ENCODE peak calls at places on chromosomes 13 and 19, in eight cellular contexts. S is effector memory CD4-positive, alpha-beta T cell; H is ascending aorta; N is cardiac muscle cell; U is thoracic aorta; K is right lobe of liver; A is tibial nerve; I is hepatocyte. W is an unnamed sample. For H3K4me1, the result is how much of the 10 kb centered on the place peaks cover.

GRCh38 chr13:106132216-106132615 is 403.2 kb downstream of the EFNB2 start:
- DNase-seq in I (no peak), S (no peak), H (no peak), N (no peak), A (no peak), U (no peak), K (no peak), W (no peak)

GRCh38 chr13:21979156-21979819 is 308.4 kb downstream of the FGF9 start:
- DNase-seq in H (no peak), N (no peak), U (no peak), S (no peak), I (no peak), A (no peak), K (no peak), W (no peak)

GRCh38 chr19:23461120-23461519 is 65.8 kb upstream of the ZNF91 start:
- DNase-seq in S (no peak), H (no peak), A (no peak), N (no peak), K (no peak), I (no peak), U (no peak), W (no peak)

GRCh38 chr13:107157272-107157671 is 589.3 kb upstream of the ARGLU1 start:
- DNase-seq in I (no peak), N (no peak), A (no peak), S (no peak), H (no peak), U (no peak), K (no peak), W (no peak)

GRCh38 chr13:90413548-90413947 is 933.9 kb upstream of the MIR17HG start:
- DNase-seq in N (no peak), H (no peak), A (no peak), K (no peak), U (no peak), I (no peak), S (no peak), W (no peak)

GRCh38 chr13:27168870-27169525 is 2.6 kb downstream of the USP12 start:
- DNase-seq in I (peak), K (no peak), A (no peak), S (no peak), N (peak), U (no peak), H (no peak), W (no peak)

GRCh38 chr13:48653074-48654054 is at the start of gene CYSLTR2:
- DNase-seq in S (peak), K (no peak), I (peak), H (no peak), A (no peak), N (peak), U (no peak), W (peak)

GRCh38 chr19:12867120-12868099 is 13.8 kb downstream of the DNASE2 start:
- DNase-seq in K (peak), S (no peak), U (no peak), A (no peak), H (no peak), I (peak), N (peak), W (peak)

GRCh38 chr13:35984776-35985453 is 146.3 kb downstream of the DCLK1 start:
- DNase-seq in N (no peak), A (no peak), U (no peak), K (no peak), H (no peak), S (no peak), I (peak), W (no peak)

GRCh38 chr13:113774177-113775107 is 15.4 kb downstream of the TMEM255B start:
- DNase-seq in U (no peak), N (peak), S (no peak), A (no peak), K (peak), H (no peak), I (no peak), W (no peak)

GRCh38 chr19:290539-291521 is at the start of gene PLPP2:
- DNase-seq in U (no peak), K (peak), H (no peak), I (peak), N (peak), S (no peak), A (no peak), W (peak)

GRCh38 chr13:23632741-23633140 is 62.5 kb downstream of the TNFRSF19 start:
- DNase-seq in U (no peak), K (no peak), S (no peak), A (no peak), N (no peak), H (no peak), I (no peak), W (no peak)

DNA sequence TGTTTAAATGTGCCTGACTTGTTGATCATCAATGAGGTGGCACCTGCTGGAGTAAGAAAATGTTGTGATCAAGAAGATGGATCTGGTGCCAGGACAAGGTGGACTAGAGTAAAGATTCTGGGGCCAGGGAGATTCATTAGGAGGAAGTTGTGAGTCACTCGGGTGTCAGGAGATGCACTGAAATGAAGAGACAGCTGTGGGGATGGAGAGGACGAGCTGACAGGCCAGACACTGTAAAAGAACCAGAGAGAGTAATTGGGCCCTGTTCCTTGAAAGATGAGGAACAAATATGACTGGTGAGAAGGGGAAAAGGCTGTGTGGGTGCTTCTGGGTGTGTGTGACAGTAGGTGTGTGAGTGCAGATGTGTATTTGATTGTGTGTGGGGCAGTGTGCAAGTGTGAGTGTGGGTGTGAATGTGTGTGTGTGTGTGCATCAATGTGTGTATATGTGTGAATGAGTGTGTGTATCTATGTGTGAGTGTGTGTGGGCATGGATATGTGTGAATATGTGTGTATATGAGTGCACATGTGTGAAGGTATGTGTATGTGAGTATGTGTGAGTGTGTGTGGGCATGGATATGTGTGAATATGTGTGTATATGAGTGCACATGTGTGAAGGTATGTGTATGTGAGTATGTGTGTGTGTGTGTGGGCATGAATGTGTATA is 260.5 kb downstream of the RFC3 start:
- DNase-seq in K (no peak), I (no peak), S (no peak), N (no peak), U (no peak), H (no peak), A (no peak), W (no peak)
- H3K27ac ChIP-seq in K (no peak), I (no peak), S (no peak), N (no peak), U (no peak), H (no peak), A (no peak), W (no peak)

DNA sequence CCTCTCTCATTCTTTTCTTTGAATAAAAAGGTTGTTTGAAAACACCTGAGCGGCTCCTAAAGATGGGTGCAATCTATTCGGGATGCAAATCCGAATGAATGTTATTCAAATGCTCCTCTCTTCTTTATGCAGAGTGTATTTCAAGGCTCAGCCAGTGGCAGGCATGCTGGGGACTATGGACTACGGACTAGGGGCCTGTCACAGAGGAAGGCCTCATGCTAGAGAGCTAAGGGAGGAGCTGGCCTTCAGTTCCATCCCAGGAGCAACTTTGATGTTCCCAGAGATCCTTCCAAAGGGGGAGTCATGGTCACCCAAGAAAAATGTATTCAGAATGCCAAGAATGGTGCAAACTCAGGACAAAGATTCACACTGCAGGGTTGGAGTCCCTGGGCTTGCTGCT is 9.3 kb downstream of the ALOX5AP start:
- DNase-seq in I (no peak), K (no peak), H (no peak), N (no peak), U (no peak), S (no peak), A (no peak), W (no peak)
- H3K4me1 ChIP-seq in I (under half), K (under half), H (under half), N (under half), U (under half), S (under half), A (under half), W (half or more)

GRCh38 chr13:33634526-33635111 is 183.3 kb upstream of the RFC3 start:
- DNase-seq in I (no peak), A (no peak), K (no peak), H (no peak), U (no peak), N (peak), S (no peak), W (no peak)
- H3K27ac ChIP-seq in I (peak), A (no peak), K (no peak), H (no peak), U (no peak), N (no peak), S (no peak), W (no peak)

GRCh38 chr13:111597041-111598017 is 276.9 kb downstream of the TEX29 start:
- DNase-seq in U (no peak), I (no peak), K (no peak), N (no peak), A (no peak), H (no peak), S (no peak), W (no peak)

GRCh38 chr13:111595276-111595675 is 274.8 kb downstream of the TEX29 start:
- DNase-seq in U (no peak), N (no peak), K (no peak), A (no peak), S (no peak), H (no peak), I (no peak), W (no peak)

GRCh38 chr13:111595791-111596190 is 275.3 kb downstream of the TEX29 start:
- DNase-seq in I (no peak), U (no peak), K (no peak), S (no peak), A (no peak), H (no peak), N (no peak), W (no peak)

GRCh38 chr13:111590796-111591195 is 270.4 kb downstream of the TEX29 start:
- DNase-seq in I (no peak), U (no peak), A (no peak), N (no peak), H (no peak), K (peak), S (no peak), W (no peak)

DNA sequence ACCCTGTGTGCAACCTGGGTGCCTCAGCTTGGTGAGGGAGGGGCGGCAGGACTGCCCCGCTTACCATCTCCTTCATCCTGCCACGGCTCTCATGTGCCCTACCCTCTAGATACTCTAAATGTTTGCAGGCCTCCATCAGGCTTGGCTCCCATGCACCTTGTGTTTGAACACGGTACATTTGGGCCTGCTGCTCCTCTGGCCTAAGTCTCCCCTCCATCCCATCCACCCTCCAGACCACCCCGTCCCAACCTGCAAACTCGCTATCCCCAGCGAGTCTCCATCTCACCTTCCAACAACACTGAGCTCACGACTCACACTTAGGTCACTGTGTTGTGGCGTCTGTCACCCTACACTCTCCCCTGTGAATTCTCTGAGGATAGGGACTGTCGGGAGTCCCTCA is 274.2 kb downstream of the TEX29 start:
- DNase-seq in A (no peak), I (no peak), N (no peak), H (no peak), K (no peak), S (no peak), U (no peak), W (no peak)
- H3K4me1 ChIP-seq in A (under half), I (under half), N (under half), H (under half), K (under half), S (under half), U (under half), W (under half)

DNA sequence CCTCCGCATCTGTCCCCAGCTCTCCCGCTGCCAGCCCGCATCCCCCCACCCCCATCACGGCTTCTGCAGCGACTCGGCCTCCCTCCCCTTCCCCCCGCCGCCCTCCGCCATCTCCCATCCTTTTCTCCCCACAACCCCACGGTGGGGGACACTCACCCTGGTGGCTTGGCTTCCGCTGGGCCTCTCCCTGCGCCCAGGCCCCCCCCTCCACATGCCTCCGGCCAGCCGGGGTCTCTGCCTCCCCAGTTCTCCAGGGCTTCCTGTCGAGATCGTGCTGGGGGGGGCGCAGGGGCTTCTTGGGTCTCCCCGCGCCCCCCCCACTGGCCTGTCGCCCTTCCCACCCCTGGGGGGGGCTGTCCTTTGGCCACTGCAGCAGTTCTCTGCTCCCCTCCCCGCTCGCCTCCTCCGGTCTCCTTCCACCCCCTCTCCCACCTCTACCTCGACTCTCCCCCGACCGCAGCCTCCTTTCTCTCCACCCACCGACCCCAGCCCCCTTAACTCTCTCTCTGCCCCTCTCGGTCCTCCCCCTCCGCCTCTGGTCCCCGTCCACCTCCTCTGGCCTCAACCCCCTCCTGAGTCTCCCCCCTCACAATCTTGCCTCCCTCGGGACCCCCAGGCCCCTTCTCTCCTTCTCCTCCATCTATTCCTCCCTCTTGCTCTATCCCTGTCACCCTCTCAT is 17.1 kb downstream of the LRRC4B start:
- DNase-seq in S (no peak), N (no peak), A (no peak), K (no peak), H (no peak), I (no peak), U (no peak), W (no peak)
- H3K27ac ChIP-seq in S (no peak), N (no peak), A (no peak), K (no peak), H (peak), I (no peak), U (no peak), W (no peak)

GRCh38 chr19:16609511-16609910 is 18.5 kb downstream of the MED26 start:
- DNase-seq in S (no peak), A (no peak), I (no peak), K (no peak), N (no peak), U (no peak), H (no peak), W (no peak)

GRCh38 chr19:16613841-16614240 is 14.2 kb downstream of the MED26 start:
- DNase-seq in I (no peak), H (no peak), A (no peak), N (no peak), K (no peak), U (no peak), S (no peak), W (no peak)

GRCh38 chr19:16612631-16613030 is 15.4 kb downstream of the MED26 start:
- DNase-seq in A (no peak), H (no peak), U (no peak), S (no peak), N (peak), K (no peak), I (no peak), W (no peak)

GRCh38 chr19:16608290-16608704 is 19.7 kb downstream of the MED26 start:
- DNase-seq in S (no peak), I (peak), U (peak), H (no peak), N (peak), K (no peak), A (peak), W (no peak)

DNA sequence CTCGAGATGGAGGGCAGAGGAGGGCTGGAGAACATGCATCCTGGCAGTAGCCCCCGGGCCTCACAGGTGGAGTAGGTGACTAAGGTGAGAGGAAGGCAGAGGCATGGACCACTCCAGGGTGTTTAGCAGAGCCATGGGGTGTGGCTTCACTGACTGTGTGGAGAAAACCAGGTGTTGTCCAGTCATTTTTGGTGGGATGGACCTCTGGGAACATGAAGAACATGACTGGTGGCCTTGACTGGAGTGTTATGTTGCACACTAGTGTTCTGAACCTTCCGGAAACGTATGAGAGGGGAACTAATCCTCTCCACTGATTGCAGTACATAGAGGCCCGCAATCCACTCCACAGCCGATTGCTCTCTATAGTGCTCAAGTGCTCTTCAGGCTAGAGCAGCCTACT is 16.9 kb downstream of the MED26 start:
- DNase-seq in A (no peak), K (no peak), N (no peak), S (no peak), I (no peak), H (no peak), U (no peak), W (no peak)
- H3K4me1 ChIP-seq in A (half or more), K (under half), N (under half), S (under half), I (under half), H (under half), U (under half), W (under half)

GRCh38 chr13:45136741-45137500 is 16.6 kb downstream of the GTF2F2 start:
- DNase-seq in N (no peak), S (no peak), H (no peak), A (no peak), I (no peak), K (no peak), U (no peak), W (no peak)
- H3K27ac ChIP-seq in N (no peak), S (no peak), H (no peak), A (no peak), I (no peak), K (no peak), U (no peak), W (no peak)

DNA sequence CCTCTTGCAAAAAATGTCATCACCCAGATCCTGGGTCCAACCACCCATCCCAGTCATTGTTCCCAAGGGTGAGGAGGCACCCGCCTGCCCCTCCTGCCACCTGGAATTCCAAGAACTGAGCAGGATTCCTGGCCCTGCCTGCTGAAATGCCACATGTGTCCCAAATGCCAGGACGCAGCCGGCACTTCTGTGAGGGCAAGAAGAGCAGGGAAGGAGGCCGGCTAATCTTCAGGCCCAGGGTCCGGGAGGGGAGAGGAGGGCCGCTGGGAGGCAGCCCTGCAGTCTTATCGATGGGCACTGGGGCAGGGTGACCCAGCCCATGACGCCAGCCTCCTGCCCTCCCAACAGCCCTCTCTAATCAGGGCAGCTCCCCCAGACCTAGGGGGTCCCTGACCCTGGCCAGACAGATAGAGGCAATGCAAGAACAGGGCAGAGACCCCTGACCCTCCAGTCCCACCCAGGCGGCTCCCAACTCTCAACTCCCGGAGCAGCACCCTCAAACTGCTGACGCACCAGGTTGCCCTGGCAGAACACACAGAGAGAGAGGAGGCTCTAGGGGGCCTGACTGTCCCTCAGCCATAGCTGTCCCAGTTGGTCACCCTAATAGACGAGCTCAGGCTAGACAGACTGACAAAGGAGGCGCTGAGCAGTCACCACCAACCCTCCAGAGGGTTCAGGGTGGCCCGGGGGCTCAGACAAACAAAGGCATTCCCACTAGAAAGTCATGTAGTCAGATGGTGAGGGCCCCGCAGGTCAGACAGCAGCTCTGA is 1.5 kb downstream of the MFSD12 start:
- DNase-seq in S (no peak), U (no peak), K (no peak), I (no peak), N (no peak), A (no peak), H (no peak), W (no peak)
- H3K4me1 ChIP-seq in S (under half), U (under half), K (under half), I (under half), N (under half), A (half or more), H (under half), W (under half)

GRCh38 chr13:20843177-20843576 is 59.4 kb downstream of the XPO4 start:
- DNase-seq in S (no peak), A (no peak), U (no peak), H (no peak), I (peak), N (peak), K (no peak), W (no peak)

GRCh38 chr13:20840590-20840989 is 62.0 kb downstream of the XPO4 start:
- DNase-seq in N (no peak), A (no peak), I (no peak), K (no peak), H (no peak), S (no peak), U (no peak), W (no peak)
- H3K27ac ChIP-seq in N (peak), A (no peak), I (no peak), K (no peak), H (no peak), S (no peak), U (no peak), W (no peak)

W was measured in CD8-positive, alpha-beta memory T cell.